ENCODE peak calls at places on chromosomes 4 and X, in seven cellular contexts. G is fibroblast of the aortic adventitia, E is retinal pigment epithelial cell, D is heart right ventricle, V is HFF-Myc, A is GM13976, N is WTC11. S is an unnamed sample.

GRCh38 chr4:121339307-121339706 is 41.5 kb downstream of the QRFPR start:
- DNase-seq in G (no peak), E (no peak), D (no peak), V (no peak), A (no peak), N (no peak), S (no peak)

GRCh38 chr4:134470544-134470943 is 269.0 kb upstream of the PABPC4L start:
- DNase-seq in G (no peak), E (no peak), D (no peak), V (peak; percentile 1), A (no peak), N (peak; percentile 32), S (no peak)

GRCh38 chrX:139739138-139739537 is 31.2 kb upstream of the MCF2 start:
- DNase-seq in G (peak; percentile 19), E (no peak), D (no peak), V (peak; percentile 15), A (no peak), N (no peak), S (no peak)

GRCh38 chr4:145153904-145154298 is 26.5 kb downstream of the OTUD4 start:
- DNase-seq in G (no peak), E (no peak), D (no peak), V (no peak), A (peak; percentile 21), N (no peak), S (no peak)

GRCh38 chr4:81084624-81085023 is 54.1 kb downstream of the BMP3 start:
- DNase-seq in G (peak; percentile 46), E (no peak), D (no peak), V (no peak), A (no peak), N (no peak), S (no peak)

GRCh38 chrX:132591719-132592275 is 103.0 kb upstream of the MBNL3 start:
- DNase-seq in G (no peak), E (no peak), D (no peak), V (no peak), A (no peak), N (no peak), S (no peak)

GRCh38 chr4:104494822-104495559 is at the start of gene CXXC4:
- DNase-seq in G (peak; percentile 27), E (no peak), D (peak; percentile 70), V (no peak), A (peak; percentile 76), N (peak; percentile 80), S (peak; percentile 66)

GRCh38 chrX:75335127-75335458 is 61.2 kb downstream of the UPRT start:
- DNase-seq in G (no peak), E (no peak), D (no peak), V (no peak), A (no peak), N (no peak), S (no peak)

GRCh38 chr4:37453361-37454262 is 209.1 kb downstream of the NWD2 start:
- DNase-seq in G (peak; percentile 6), E (no peak), D (peak; percentile 53), V (no peak), A (peak; percentile 64), N (peak; percentile 65), S (peak; percentile 67)

GRCh38 chr4:56330691-56331090 is 56.6 kb downstream of the AASDH start:
- DNase-seq in G (no peak), E (peak; percentile 46), D (no peak), V (no peak), A (no peak), N (no peak), S (no peak)

GRCh38 chr4:7942019-7942556 is 2.4 kb upstream of the AFAP1 start:
- DNase-seq in G (no peak), E (no peak), D (no peak), V (no peak), A (no peak), N (no peak), S (no peak)

GRCh38 chrX:259692-260355 is 21.4 kb upstream of the PLCXD1 start:
- DNase-seq in G (no peak), E (no peak), D (no peak), V (no peak), A (no peak), N (no peak), S (no peak)

GRCh38 chr4:53591372-53591892 is at the start of gene LNX1:
- DNase-seq in G (no peak), E (no peak), D (no peak), V (no peak), A (no peak), N (peak; percentile 93), S (peak; percentile 82)

GRCh38 chrX:19543951-19544359 is 28.6 kb upstream of the MAP3K15 start:
- DNase-seq in G (no peak), E (no peak), D (peak; percentile 23), V (no peak), A (no peak), N (no peak), S (no peak)

GRCh38 chrX:20829665-20830481 is 544.3 kb upstream of the CNKSR2 start:
- DNase-seq in G (peak; percentile 34), E (no peak), D (no peak), V (no peak), A (no peak), N (no peak), S (no peak)

GRCh38 chr4:55947912-55948725 is 626 bp upstream of the CEP135 start:
- DNase-seq in G (peak; percentile 97), E (peak; percentile 87), D (no peak), V (peak; percentile 77), A (peak; percentile 55), N (no peak), S (no peak)

GRCh38 chr4:140156529-140157171 is 2.7 kb upstream of the MAML3 start:
- DNase-seq in G (no peak), E (no peak), D (no peak), V (no peak), A (no peak), N (no peak), S (no peak)

GRCh38 chrX:49610718-49611310 is 12.0 kb downstream of the GAGE1 start:
- DNase-seq in G (no peak), E (no peak), D (no peak), V (no peak), A (no peak), N (no peak), S (no peak)

GRCh38 chrX:11429543-11430085 is 136.4 kb downstream of the AMELX start:
- DNase-seq in G (no peak), E (no peak), D (no peak), V (no peak), A (no peak), N (no peak), S (no peak)

GRCh38 chrX:11430266-11430665 is 137.1 kb downstream of the AMELX start:
- DNase-seq in G (peak; percentile 33), E (no peak), D (no peak), V (no peak), A (no peak), N (no peak), S (no peak)

GRCh38 chrX:11426712-11427081 is 133.5 kb downstream of the AMELX start:
- DNase-seq in G (no peak), E (no peak), D (no peak), V (no peak), A (no peak), N (no peak), S (no peak)

GRCh38 chrX:11424903-11425674 is 131.9 kb downstream of the AMELX start:
- DNase-seq in G (no peak), E (no peak), D (no peak), V (no peak), A (no peak), N (no peak), S (no peak)

DNA sequence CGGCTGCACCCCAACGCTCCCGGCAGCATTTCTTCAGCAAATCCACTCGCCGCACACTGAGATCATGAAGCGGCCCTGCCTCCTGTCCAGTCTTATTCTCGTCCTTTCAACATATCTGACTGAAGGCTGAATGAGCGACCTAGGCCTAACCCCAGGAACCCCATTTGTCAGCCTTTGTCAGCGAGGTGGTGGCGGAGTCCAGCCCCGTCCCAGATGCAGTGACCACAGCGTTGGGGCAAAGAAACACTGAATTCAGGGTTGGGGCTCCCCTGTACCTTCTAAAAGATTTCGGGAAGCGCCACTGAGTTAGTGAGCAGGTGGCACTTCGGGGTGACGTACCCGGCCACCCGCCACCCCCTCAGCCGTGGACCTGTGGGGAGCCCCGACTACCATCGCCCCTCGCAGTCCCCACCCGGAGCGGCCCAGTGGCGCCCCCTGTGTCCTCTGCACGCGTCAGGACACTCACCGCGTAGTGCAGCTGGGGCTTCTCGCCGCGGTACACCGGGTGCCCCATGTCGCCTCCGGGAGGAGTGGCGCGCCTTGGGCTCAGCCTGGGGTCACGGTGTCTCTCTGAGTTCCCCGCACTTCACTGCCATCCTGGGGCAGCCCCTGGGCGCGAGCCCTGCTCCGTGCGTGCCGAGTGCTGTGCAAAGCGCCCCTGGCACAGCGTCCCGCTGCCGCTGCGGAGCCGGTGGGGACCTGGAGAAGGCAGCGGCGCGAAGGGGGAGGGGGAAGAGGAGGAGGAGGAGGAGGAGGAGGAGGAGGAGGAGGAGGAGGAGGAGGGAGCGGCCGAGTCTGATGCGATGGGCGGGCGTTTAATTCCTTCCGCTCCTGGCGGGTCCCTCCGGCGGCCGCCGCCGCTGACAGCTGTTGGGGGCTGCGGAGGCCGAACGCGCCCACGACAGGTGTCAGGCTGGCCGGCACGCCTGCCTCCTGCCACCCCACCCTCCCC is 134.1 kb downstream of the AMELX start:
- DNase-seq in G (peak; percentile 23), E (no peak), D (peak; percentile 62), V (no peak), A (peak; percentile 43), N (peak; percentile 40), S (peak; percentile 27)
- TF ChIP-seq CTCF in G (peak; percentile 47), E (peak; percentile 57), D (no peak), V (peak; percentile 46), A (no peak), N (no peak), S (peak; percentile 56)

DNA sequence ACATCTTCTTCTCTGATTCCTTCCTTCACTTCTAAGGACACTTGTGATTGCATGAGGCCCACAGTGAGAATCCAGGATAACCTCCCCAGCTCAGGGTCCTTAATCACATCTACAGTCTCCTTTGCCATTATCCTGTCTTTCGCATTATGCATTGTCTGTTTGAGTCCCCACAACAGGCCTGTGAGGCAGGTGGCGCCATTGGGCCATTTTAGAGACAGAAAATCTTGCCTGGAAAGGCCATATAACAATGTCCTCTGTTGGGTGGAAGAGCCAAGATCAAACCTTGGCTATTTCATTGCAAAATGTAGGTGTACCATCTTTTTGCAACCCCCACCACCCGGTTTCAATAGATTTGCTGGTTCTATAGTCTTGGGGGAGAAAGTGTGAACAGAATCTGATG is 11.8 kb upstream of the DCUN1D4 start:
- DNase-seq in G (peak; percentile 66), E (no peak), D (peak; percentile 53), V (no peak), A (no peak), N (peak; percentile 67), S (peak; percentile 29)
- TF ChIP-seq CTCF in G (peak; percentile 77), E (peak; percentile 80), D (peak; percentile 39), V (peak; percentile 68), A (peak; percentile 80), N (peak; percentile 22), S (peak; percentile 63)

DNA sequence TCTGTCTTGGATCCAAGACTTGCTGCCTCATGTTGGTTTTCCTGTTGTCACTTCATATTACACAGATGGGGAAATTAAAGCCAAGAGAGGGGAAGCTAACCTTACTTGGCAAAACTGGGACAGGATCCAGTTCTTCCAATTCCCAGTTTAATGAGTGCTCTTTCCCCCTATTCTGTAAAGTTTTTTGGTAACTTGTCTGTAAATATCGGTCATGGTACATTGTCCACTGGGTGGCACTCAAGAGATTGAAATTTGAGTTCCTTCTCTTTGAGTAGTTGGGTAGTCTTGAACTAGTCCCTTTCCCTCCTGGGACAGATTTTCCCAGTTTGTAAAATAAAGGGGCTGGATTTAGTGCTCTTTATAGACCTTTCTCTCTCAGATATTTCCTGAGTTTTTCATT is 12.4 kb upstream of the EOLA2 start:
- DNase-seq in G (peak; percentile 73), E (no peak), D (no peak), V (peak; percentile 38), A (peak; percentile 18), N (no peak), S (no peak)
- TF ChIP-seq CTCF in G (peak; percentile 49), E (peak; percentile 48), D (no peak), V (peak; percentile 26), A (peak; percentile 34), N (no peak), S (peak; percentile 41)

GRCh38 chr4:130705023-130705422 is 1609.1 kb downstream of the C4orf33 start:
- DNase-seq in G (no peak), E (no peak), D (no peak), V (no peak), A (no peak), N (no peak), S (no peak)
- TF ChIP-seq CTCF in G (no peak), E (no peak), D (no peak), V (no peak), A (no peak), N (no peak), S (no peak)

S was measured in progenitor cell of endocrine pancreas.